ENCODE peak calls at places on chromosomes 2 and 18, in five cellular contexts. R, U, Z, V and P are unnamed samples. For H3K4me1, the result is how much of the 10 kb centered on the place peaks cover.

GRCh38 chr2:98281607-98282006 is 64.6 kb upstream of the CNGA3 start:
- DNase-seq in R (no peak), U (no peak), Z (no peak), V (no peak), P (no peak)

GRCh38 chr2:60597346-60597745 is 43.9 kb upstream of the BCL11A start:
- DNase-seq in R (no peak), U (no peak), Z (no peak), V (no peak), P (no peak)

GRCh38 chr2:6008186-6008585 is 316.0 kb downstream of the SOX11 start:
- DNase-seq in R (no peak), U (no peak), Z (no peak), V (no peak), P (no peak)

GRCh38 chr2:165369131-165369935 is 100.2 kb upstream of the CSRNP3 start:
- DNase-seq in R (no peak), U (peak), Z (peak), V (no peak), P (no peak)

GRCh38 chr2:58919316-58919715 is 678.2 kb upstream of the FANCL start:
- DNase-seq in R (no peak), U (no peak), Z (no peak), V (no peak), P (no peak)

GRCh38 chr2:121129692-121130091 is 155.3 kb downstream of the TFCP2L1 start:
- DNase-seq in R (no peak), U (no peak), Z (no peak), V (no peak), P (no peak)

GRCh38 chr2:101957036-101957435 is 34.7 kb upstream of the IL1R2 start:
- DNase-seq in R (no peak), U (no peak), Z (no peak), V (no peak), P (no peak)

GRCh38 chr2:47339745-47340541 is 63.0 kb upstream of the MSH2 start:
- DNase-seq in R (no peak), U (peak), Z (peak), V (no peak), P (no peak)

GRCh38 chr2:217568289-217568985 is 434.4 kb downstream of the TNS1 start:
- DNase-seq in R (no peak), U (no peak), Z (no peak), V (no peak), P (no peak)

GRCh38 chr2:127859712-127860085 is 1.7 kb upstream of the POLR2D start:
- DNase-seq in R (peak), U (peak), Z (peak), V (peak), P (no peak)

GRCh38 chr18:22591231-22591630 is 173.5 kb upstream of the CTAGE1 start:
- DNase-seq in R (no peak), U (no peak), Z (no peak), V (no peak), P (no peak)

DNA sequence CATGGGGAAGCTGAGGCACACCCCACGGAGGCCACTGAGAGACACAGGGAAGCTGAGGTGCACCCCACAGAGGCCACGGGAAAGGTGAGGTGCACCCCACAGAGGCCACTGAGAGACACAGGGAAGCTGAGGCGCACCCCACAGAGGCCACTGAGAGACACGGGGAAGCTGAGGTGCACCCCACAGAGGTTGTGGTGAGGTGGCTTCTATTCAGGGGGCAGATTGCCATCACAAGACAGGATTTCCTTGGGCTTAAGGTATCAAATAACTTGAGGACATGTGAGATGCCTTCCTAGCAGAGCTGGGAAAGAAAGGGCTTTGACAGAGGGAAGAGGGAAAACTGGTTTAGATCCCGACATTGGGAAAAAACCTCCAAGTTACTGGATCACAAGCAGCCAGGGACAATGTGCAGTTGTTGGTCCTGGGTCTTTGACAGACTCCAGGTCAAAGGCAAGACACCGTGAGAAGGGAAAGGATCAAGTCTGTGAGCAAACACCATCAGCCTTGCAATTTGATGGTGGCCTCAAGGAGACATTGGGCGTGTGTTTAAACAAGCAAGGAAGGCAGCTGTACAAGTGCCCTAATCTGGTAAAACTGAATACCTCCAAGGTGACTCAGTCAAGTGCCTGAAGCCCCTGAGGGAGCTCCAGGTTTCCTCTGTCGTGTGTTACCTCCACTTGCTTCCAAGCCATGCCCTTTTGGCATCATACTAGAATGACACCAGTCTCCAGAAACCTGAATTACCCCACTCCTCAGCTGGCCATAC is 133.2 kb upstream of the EPAS1 start:
- DNase-seq in R (no peak), U (no peak), Z (peak), V (no peak), P (no peak)
- H3K4me3 ChIP-seq in R (no peak), U (no peak), Z (no peak), V (no peak), P (no peak)

GRCh38 chr2:174667461-174667860 is 69.9 kb upstream of the WIPF1 start:
- DNase-seq in R (no peak), U (no peak), Z (no peak), V (no peak), P (peak)

GRCh38 chr2:174669321-174669720 is 71.7 kb upstream of the WIPF1 start:
- DNase-seq in R (no peak), U (no peak), Z (no peak), V (no peak), P (no peak)

GRCh38 chr2:174668075-174668474 is 70.5 kb upstream of the WIPF1 start:
- DNase-seq in R (no peak), U (no peak), Z (no peak), V (no peak), P (no peak)

GRCh38 chr2:174673405-174673804 is 75.8 kb upstream of the WIPF1 start:
- DNase-seq in R (no peak), U (no peak), Z (no peak), V (no peak), P (no peak)

GRCh38 chr2:174670446-174670845 is 72.8 kb upstream of the WIPF1 start:
- DNase-seq in R (no peak), U (no peak), Z (no peak), V (no peak), P (no peak)
- H3K4me1 ChIP-seq in R (under half), U (under half), Z (under half), V (under half), P (under half)

GRCh38 chr18:10060469-10060782 is 146.6 kb downstream of the VAPA start:
- DNase-seq in R (no peak), U (no peak), Z (no peak), V (no peak), P (no peak)

GRCh38 chr18:10059610-10060468 is 146.0 kb downstream of the VAPA start:
- DNase-seq in R (no peak), U (no peak), Z (peak), V (no peak), P (no peak)

GRCh38 chr18:10057401-10057800 is 143.6 kb downstream of the VAPA start:
- DNase-seq in R (no peak), U (no peak), Z (no peak), V (no peak), P (no peak)

GRCh38 chr18:10056506-10056905 is 142.7 kb downstream of the VAPA start:
- DNase-seq in R (no peak), U (no peak), Z (no peak), V (no peak), P (no peak)

DNA sequence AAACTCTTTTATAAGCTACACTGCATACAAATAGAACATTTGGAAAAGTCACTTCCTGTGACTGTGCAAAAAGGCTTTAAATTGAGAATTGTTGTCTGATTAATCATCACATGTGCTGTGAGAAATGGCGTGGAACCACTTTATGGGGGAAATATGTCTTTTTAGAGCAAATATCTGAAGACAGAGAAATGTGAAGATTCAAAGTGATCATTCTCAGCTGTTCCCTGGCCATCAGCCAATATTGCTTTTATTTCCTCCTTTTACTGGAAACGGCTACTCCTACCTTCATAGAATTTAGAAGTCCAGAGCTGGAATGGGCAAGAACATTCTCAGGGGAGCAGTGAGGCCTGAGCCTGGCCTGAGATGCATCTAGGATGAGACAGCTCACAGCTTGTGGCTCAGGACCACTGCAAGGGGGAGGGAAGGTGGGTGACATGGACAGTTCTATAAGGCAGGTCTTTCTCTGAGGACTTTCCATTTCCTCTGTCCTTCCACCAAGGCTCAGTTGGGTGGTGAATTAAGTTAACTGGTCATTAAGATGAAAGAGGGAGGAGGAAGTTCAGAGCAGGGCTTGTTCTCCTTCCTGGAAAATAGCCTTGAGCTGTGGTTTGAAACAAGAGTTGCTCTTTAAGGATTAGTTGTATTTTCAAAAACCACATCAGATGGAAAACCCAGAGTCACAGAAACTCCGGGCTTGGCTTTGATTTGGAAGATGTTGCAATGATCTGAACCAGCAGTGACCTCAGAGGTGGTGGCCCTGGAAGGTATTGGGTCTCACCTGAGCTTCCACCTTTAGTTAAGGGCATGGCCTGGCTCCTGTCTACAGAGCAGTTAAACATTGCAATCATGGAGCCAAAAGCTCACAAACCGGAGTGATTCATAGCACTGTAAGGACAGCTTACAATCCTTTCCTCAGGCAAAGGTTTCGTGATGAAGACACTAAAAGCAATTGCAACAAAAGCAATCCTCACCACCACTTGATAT is 144.3 kb downstream of the VAPA start:
- DNase-seq in R (no peak), U (peak), Z (peak), V (no peak), P (no peak)
- H3K27ac ChIP-seq in R (no peak), U (peak), Z (peak), V (peak), P (no peak)

DNA sequence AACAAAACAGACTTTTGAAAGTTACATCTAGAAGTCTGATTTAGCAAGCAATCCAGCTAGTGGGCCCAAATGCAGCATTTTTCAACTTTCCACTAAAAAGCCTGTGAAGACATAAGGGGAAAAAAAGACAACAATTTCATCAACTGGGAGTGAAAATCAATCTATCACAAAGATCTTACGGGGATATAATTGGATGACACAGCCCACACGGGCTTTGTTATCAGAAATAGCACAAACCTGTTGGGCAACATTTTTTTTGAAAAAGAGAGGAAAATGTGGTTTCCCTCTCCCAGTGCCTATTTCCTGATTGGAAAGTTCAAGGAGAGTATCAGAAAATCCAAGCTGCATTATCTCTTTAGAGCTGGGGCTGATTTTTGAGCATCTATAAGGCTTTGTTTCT is 132.7 kb downstream of the EVA1A start:
- DNase-seq in R (no peak), U (no peak), Z (no peak), V (no peak), P (no peak)
- H3K4me3 ChIP-seq in R (no peak), U (no peak), Z (no peak), V (no peak), P (no peak)

DNA sequence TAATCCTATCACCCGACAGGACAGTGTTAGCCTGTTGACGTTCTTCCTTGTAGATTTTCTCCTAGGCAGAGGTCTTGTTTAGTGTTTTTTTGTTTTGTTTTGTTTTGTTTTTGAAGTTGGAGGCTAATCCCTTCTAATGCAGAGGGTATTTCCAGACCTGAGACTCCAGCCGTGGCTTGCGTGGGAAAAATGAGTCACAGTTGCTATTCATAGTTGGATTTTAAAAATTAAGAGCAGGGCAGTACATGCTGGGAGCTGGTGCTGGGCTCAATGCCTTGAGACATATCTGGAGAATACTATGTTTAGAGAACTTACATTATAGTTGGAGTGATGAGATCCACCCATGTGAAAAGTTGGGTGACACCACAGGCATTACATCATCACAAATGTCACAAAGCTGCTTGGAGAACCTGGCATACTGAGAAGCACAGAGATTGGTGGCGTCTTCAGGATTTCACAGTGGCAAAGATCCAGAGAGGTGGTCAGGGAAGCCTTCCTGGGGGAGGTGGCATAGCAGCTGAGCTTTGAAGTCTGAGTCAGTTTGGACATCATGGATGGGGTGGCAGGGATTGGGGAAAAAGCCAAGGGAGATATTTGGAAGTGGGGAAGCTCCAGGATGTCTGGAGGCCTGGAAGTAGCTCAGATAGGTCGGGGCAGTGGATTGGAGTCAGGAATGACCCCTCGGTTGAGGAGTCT is 249.4 kb downstream of the LOXHD1 start:
- DNase-seq in R (no peak), U (no peak), Z (peak), V (peak), P (peak)
- H3K4me1 ChIP-seq in R (under half), U (under half), Z (under half), V (under half), P (under half)

DNA sequence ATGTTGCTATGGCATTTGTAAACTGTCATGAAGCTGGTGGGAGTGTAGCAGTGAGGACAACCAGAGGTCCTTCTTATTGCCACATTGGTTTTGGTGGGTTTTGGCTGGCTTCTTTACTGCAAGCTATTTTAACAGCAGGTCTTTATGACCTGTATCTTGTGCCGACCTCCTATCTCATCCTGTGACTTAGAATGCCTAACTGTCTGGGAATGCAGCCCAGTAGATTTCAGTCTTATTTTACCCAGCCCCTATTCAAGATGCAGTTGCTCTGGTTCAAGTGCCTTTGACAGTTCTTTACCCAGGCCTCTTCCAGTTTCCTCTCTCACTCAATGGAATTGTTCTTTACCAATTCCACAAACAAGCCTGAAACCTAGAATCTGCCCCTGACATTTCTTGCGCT is 145.1 kb downstream of the KCNE4 start:
- DNase-seq in R (no peak), U (no peak), Z (no peak), V (no peak), P (no peak)
- H3K27ac ChIP-seq in R (no peak), U (no peak), Z (peak), V (no peak), P (no peak)

GRCh38 chr2:118834440-118834810 is 13.0 kb downstream of the EN1 start:
- DNase-seq in R (no peak), U (no peak), Z (no peak), V (no peak), P (no peak)
- H3K4me3 ChIP-seq in R (no peak), U (no peak), Z (no peak), V (no peak), P (no peak)

DNA sequence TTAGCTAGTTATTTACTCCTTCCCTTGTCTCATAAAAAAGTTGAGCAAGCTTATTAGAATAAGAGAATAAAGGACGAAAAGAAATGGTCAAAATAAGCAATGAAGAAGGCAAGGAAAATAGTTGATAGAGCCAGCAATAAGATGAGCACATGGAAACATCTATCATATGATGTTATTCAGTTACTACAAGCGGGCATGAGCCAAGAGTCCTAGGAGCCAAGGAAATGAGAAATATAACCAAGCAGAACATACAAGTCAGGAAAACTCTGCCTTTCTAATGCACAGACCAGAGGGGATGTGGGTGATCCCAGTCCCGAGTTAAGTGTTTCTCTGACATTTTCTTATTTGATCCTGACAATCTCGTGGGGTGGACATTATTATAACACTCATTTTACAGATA is 33.9 kb downstream of the INO80C start:
- DNase-seq in R (no peak), U (no peak), Z (no peak), V (no peak), P (no peak)
- H3K4me1 ChIP-seq in R (under half), U (under half), Z (under half), V (under half), P (under half)